ENCODE peak calls at places on chromosomes 3 and 15, in ten cellular contexts. H is kidney, G is activated T-cell treated with anti-CD3 and anti-CD28 coated beads for 24 hours, W is Calu3, Y is neural crest cell, N is GM10248, J is globus pallidus, T is fibroblast of gingiva, B is amniotic epithelial cell, L is amygdala. F is an unnamed sample.

GRCh38 chr15:97115764-97116075 is 785.2 kb downstream of the NR2F2 start:
- DNase-seq in T (no peak), H (no peak), L (no peak), J (no peak), Y (no peak), G (no peak), W (no peak), N (no peak), B (no peak), F (no peak)

GRCh38 chr3:54211097-54211496 is 88.7 kb downstream of the CACNA2D3 start:
- DNase-seq in B (no peak), J (no peak), L (no peak), W (no peak), N (no peak), Y (no peak), T (no peak), H (no peak), G (no peak), F (no peak)

GRCh38 chr3:60536420-60536819 is 714.8 kb downstream of the FHIT start:
- DNase-seq in B (no peak), L (no peak), Y (no peak), G (no peak), T (no peak), H (no peak), N (peak), J (no peak), W (no peak), F (no peak)

GRCh38 chr3:52090131-52090548 is 33.8 kb upstream of the DUSP7 start:
- DNase-seq in J (no peak), W (no peak), B (peak), H (peak), N (no peak), T (peak), L (no peak), G (no peak), Y (no peak), F (peak)

GRCh38 chr15:95910643-95911212 is 419.8 kb upstream of the NR2F2 start:
- DNase-seq in T (no peak), B (no peak), Y (no peak), G (no peak), L (no peak), N (no peak), W (no peak), H (no peak), J (no peak), F (no peak)

GRCh38 chr15:32677238-32677750 is 35.8 kb downstream of the SCG5 start:
- DNase-seq in N (no peak), L (no peak), J (no peak), G (no peak), T (peak), B (no peak), W (no peak), H (no peak), Y (no peak), F (peak)

GRCh38 chr3:127135241-127136023 is 57.5 kb upstream of the PRR23E start:
- DNase-seq in T (no peak), Y (no peak), J (peak), B (peak), W (no peak), N (no peak), H (no peak), G (no peak), L (peak), F (no peak)

GRCh38 chr3:169914321-169914720 is 2.9 kb downstream of the SAMD7 start:
- DNase-seq in J (no peak), Y (no peak), T (peak), H (no peak), L (no peak), W (peak), N (no peak), B (peak), G (no peak), F (no peak)

GRCh38 chr15:60477164-60477563 is 1.8 kb downstream of the ICE2 start:
- DNase-seq in J (no peak), B (no peak), Y (no peak), W (no peak), G (no peak), N (no peak), T (peak), L (no peak), H (no peak), F (no peak)

GRCh38 chr3:75325716-75326115 is 338.4 kb upstream of the FRG2C start:
- DNase-seq in H (no peak), B (no peak), J (no peak), W (no peak), L (no peak), N (no peak), T (no peak), Y (no peak), G (no peak), F (no peak)

GRCh38 chr3:10088256-10088655 is 19.8 kb downstream of the FANCD2OS start:
- DNase-seq in J (no peak), G (no peak), H (no peak), L (no peak), B (no peak), Y (no peak), T (no peak), W (peak), N (no peak), F (no peak)

GRCh38 chr15:78012643-78013077 is 64.9 kb downstream of the TBC1D2B start:
- DNase-seq in B (peak), W (peak), H (no peak), N (no peak), L (no peak), J (no peak), G (no peak), Y (no peak), T (no peak), F (no peak)

GRCh38 chr3:66362541-66362941 is 138.3 kb downstream of the LRIG1 start:
- DNase-seq in G (no peak), Y (no peak), W (no peak), T (no peak), L (no peak), H (no peak), B (peak), N (no peak), J (no peak), F (no peak)

GRCh38 chr15:87704276-87704675 is 552.3 kb downstream of the NTRK3 start:
- DNase-seq in L (no peak), J (no peak), N (no peak), W (no peak), B (peak), G (no peak), T (no peak), Y (no peak), H (no peak), F (peak)

GRCh38 chr15:60713096-60714084 is 234.4 kb upstream of the ICE2 start:
- DNase-seq in T (no peak), B (peak), J (peak), H (no peak), N (no peak), W (no peak), L (no peak), Y (no peak), G (no peak), F (no peak)

GRCh38 chr15:68421798-68422402 is 10.1 kb downstream of the ITGA11 start:
- DNase-seq in W (no peak), L (no peak), N (no peak), B (peak), J (no peak), G (no peak), Y (no peak), H (peak), T (no peak), F (no peak)

GRCh38 chr3:128864351-128864811 is 15.0 kb upstream of the ACAD9 start:
- DNase-seq in J (peak), W (no peak), Y (no peak), B (no peak), G (no peak), N (peak), H (no peak), L (peak), T (no peak), F (no peak)

F was measured in SK-MEL-5.